ENCODE peak calls at places on chromosomes 1 and 21, in six cellular contexts. One of them, this sample, is unnamed.

GRCh38 chr21:46489800-46490199 is 31.1 kb downstream of the DIP2A start:
- DNase-seq in endothelial cell of umbilical vein: no peak
- DNase-seq in K562: no peak
- DNase-seq in HepG2: no peak
- DNase-seq in GM12878: no peak
- DNase-seq in A549: no peak
- DNase-seq in this sample: no peak

GRCh38 chr1:214552174-214552608 is 789 bp upstream of the PTPN14 start:
- DNase-seq in A549: peak
- DNase-seq in endothelial cell of umbilical vein: peak
- DNase-seq in HepG2: peak
- DNase-seq in K562: no peak
- DNase-seq in GM12878: no peak
- DNase-seq in this sample: no peak

GRCh38 chr1:207565546-207566468 is 69.8 kb downstream of the CR1 start:
- DNase-seq in HepG2: no peak
- DNase-seq in A549: peak
- DNase-seq in K562: no peak
- DNase-seq in endothelial cell of umbilical vein: no peak
- DNase-seq in GM12878: no peak
- DNase-seq in this sample: peak

GRCh38 chr1:208445710-208446702 is 201.8 kb upstream of the PLXNA2 start:
- DNase-seq in GM12878: no peak
- DNase-seq in HepG2: no peak
- DNase-seq in A549: peak
- DNase-seq in K562: peak
- DNase-seq in endothelial cell of umbilical vein: peak
- DNase-seq in this sample: no peak

GRCh38 chr1:155134858-155135415 is 715 bp upstream of the SLC50A1 start:
- DNase-seq in HepG2: peak
- DNase-seq in GM12878: no peak
- DNase-seq in endothelial cell of umbilical vein: peak
- DNase-seq in K562: peak
- DNase-seq in A549: peak
- DNase-seq in this sample: peak

GRCh38 chr1:3595949-3596348 is 15.4 kb downstream of the MEGF6 start:
- DNase-seq in A549: no peak
- DNase-seq in endothelial cell of umbilical vein: no peak
- DNase-seq in K562: no peak
- DNase-seq in GM12878: no peak
- DNase-seq in HepG2: no peak
- DNase-seq in this sample: no peak

GRCh38 chr1:51327386-51327785 is 3.0 kb downstream of the TTC39A start:
- DNase-seq in K562: no peak
- DNase-seq in endothelial cell of umbilical vein: no peak
- DNase-seq in GM12878: no peak
- DNase-seq in A549: no peak
- DNase-seq in HepG2: no peak
- DNase-seq in this sample: no peak

GRCh38 chr21:44370771-44371410 is 17.5 kb downstream of the TRPM2 start:
- DNase-seq in HepG2: no peak
- DNase-seq in K562: no peak
- DNase-seq in A549: no peak
- DNase-seq in GM12878: no peak
- DNase-seq in endothelial cell of umbilical vein: no peak
- DNase-seq in this sample: no peak

GRCh38 chr1:98059616-98060015 is 138.8 kb upstream of the DPYD start:
- DNase-seq in K562: no peak
- DNase-seq in endothelial cell of umbilical vein: no peak
- DNase-seq in A549: no peak
- DNase-seq in HepG2: no peak
- DNase-seq in GM12878: no peak
- DNase-seq in this sample: no peak

GRCh38 chr1:214927791-214928190 is 154.7 kb upstream of the KCNK2 start:
- DNase-seq in GM12878: no peak
- DNase-seq in K562: no peak
- DNase-seq in HepG2: no peak
- DNase-seq in endothelial cell of umbilical vein: no peak
- DNase-seq in A549: no peak
- DNase-seq in this sample: no peak

GRCh38 chr1:223860051-223860559 is 14.4 kb upstream of the TP53BP2 start:
- DNase-seq in HepG2: no peak
- DNase-seq in A549: no peak
- DNase-seq in endothelial cell of umbilical vein: no peak
- DNase-seq in K562: no peak
- DNase-seq in GM12878: no peak
- DNase-seq in this sample: no peak

GRCh38 chr1:181911715-181912114 is 149.8 kb downstream of the ZNF648 start:
- DNase-seq in A549: no peak
- DNase-seq in HepG2: no peak
- DNase-seq in endothelial cell of umbilical vein: no peak
- DNase-seq in K562: no peak
- DNase-seq in GM12878: no peak
- DNase-seq in this sample: no peak

GRCh38 chr1:64522740-64523139 is 52.8 kb downstream of the CACHD1 start:
- DNase-seq in endothelial cell of umbilical vein: no peak
- DNase-seq in K562: no peak
- DNase-seq in HepG2: no peak
- DNase-seq in GM12878: no peak
- DNase-seq in A549: no peak
- DNase-seq in this sample: no peak

GRCh38 chr1:19504796-19505693 is 19.7 kb upstream of the CAPZB start:
- DNase-seq in A549: peak
- DNase-seq in HepG2: no peak
- DNase-seq in K562: no peak
- DNase-seq in endothelial cell of umbilical vein: peak
- DNase-seq in GM12878: no peak
- DNase-seq in this sample: no peak

GRCh38 chr1:48878191-48878940 is 101.7 kb upstream of the BEND5 start:
- DNase-seq in K562: no peak
- DNase-seq in GM12878: no peak
- DNase-seq in endothelial cell of umbilical vein: peak
- DNase-seq in A549: peak
- DNase-seq in HepG2: no peak
- DNase-seq in this sample: peak

GRCh38 chr1:8370046-8370881 is 52.4 kb downstream of the SLC45A1 start:
- DNase-seq in GM12878: no peak
- DNase-seq in K562: no peak
- DNase-seq in endothelial cell of umbilical vein: no peak
- DNase-seq in A549: no peak
- DNase-seq in HepG2: no peak
- DNase-seq in this sample: no peak

GRCh38 chr1:76035053-76035452 is 39.5 kb upstream of the ST6GALNAC3 start:
- DNase-seq in GM12878: no peak
- DNase-seq in A549: peak
- DNase-seq in HepG2: peak
- DNase-seq in K562: no peak
- DNase-seq in endothelial cell of umbilical vein: peak
- DNase-seq in this sample: no peak

GRCh38 chr1:33626801-33627200 is 154.4 kb downstream of the ZSCAN20 start:
- DNase-seq in HepG2: no peak
- DNase-seq in A549: no peak
- DNase-seq in endothelial cell of umbilical vein: no peak
- DNase-seq in K562: no peak
- DNase-seq in GM12878: no peak
- DNase-seq in this sample: no peak

GRCh38 chr1:52877554-52877953 is 35.0 kb downstream of the ZYG11A start:
- DNase-seq in K562: no peak
- DNase-seq in endothelial cell of umbilical vein: no peak
- DNase-seq in HepG2: no peak
- DNase-seq in A549: no peak
- DNase-seq in GM12878: no peak
- DNase-seq in this sample: no peak

GRCh38 chr1:184416921-184417320 is 30.1 kb downstream of the C1orf21 start:
- DNase-seq in A549: no peak
- DNase-seq in K562: no peak
- DNase-seq in endothelial cell of umbilical vein: no peak
- DNase-seq in GM12878: no peak
- DNase-seq in HepG2: no peak
- DNase-seq in this sample: no peak

GRCh38 chr1:182677393-182678098 is 6.8 kb downstream of the RGS8 start:
- DNase-seq in K562: no peak
- DNase-seq in endothelial cell of umbilical vein: no peak
- DNase-seq in GM12878: peak
- DNase-seq in A549: no peak
- DNase-seq in HepG2: no peak
- DNase-seq in this sample: peak

GRCh38 chr21:46253610-46254124 is 25.1 kb upstream of the LSS start:
- DNase-seq in HepG2: no peak
- DNase-seq in A549: no peak
- DNase-seq in GM12878: peak
- DNase-seq in endothelial cell of umbilical vein: peak
- DNase-seq in K562: peak
- DNase-seq in this sample: peak

GRCh38 chr1:1371741-1372711 is 3.0 kb downstream of the AURKAIP1 start:
- DNase-seq in K562: peak
- DNase-seq in GM12878: no peak
- DNase-seq in HepG2: peak
- DNase-seq in A549: peak
- DNase-seq in endothelial cell of umbilical vein: peak
- DNase-seq in this sample: peak

GRCh38 chr1:66725885-66726665 is 26.2 kb upstream of the DYNLT5 start:
- DNase-seq in GM12878: peak
- DNase-seq in endothelial cell of umbilical vein: peak
- DNase-seq in K562: peak
- DNase-seq in A549: peak
- DNase-seq in HepG2: peak
- DNase-seq in this sample: peak

GRCh38 chr1:200905411-200906052 is 10.8 kb downstream of the INAVA start:
- DNase-seq in K562: no peak
- DNase-seq in GM12878: no peak
- DNase-seq in A549: peak
- DNase-seq in endothelial cell of umbilical vein: no peak
- DNase-seq in HepG2: peak
- DNase-seq in this sample: peak

GRCh38 chr1:63981408-63981773 is 207.6 kb downstream of the ROR1 start:
- DNase-seq in GM12878: no peak
- DNase-seq in A549: no peak
- DNase-seq in HepG2: no peak
- DNase-seq in K562: no peak
- DNase-seq in endothelial cell of umbilical vein: no peak
- DNase-seq in this sample: no peak

GRCh38 chr1:228037401-228038386 is 30.9 kb downstream of the WNT3A start:
- DNase-seq in GM12878: no peak
- DNase-seq in HepG2: no peak
- DNase-seq in endothelial cell of umbilical vein: peak
- DNase-seq in A549: no peak
- DNase-seq in K562: no peak
- DNase-seq in this sample: no peak

GRCh38 chr1:40723196-40723955 is 31.9 kb downstream of the NFYC start:
- DNase-seq in GM12878: no peak
- DNase-seq in K562: no peak
- DNase-seq in A549: no peak
- DNase-seq in endothelial cell of umbilical vein: no peak
- DNase-seq in HepG2: no peak
- DNase-seq in this sample: no peak

GRCh38 chr1:162696286-162696862 is 64.1 kb downstream of the DDR2 start:
- DNase-seq in A549: peak
- DNase-seq in endothelial cell of umbilical vein: peak
- DNase-seq in HepG2: peak
- DNase-seq in K562: peak
- DNase-seq in GM12878: no peak
- DNase-seq in this sample: no peak
- TF ChIP-seq MYC in A549: no peak
- TF ChIP-seq MYC in endothelial cell of umbilical vein: no peak
- TF ChIP-seq MYC in HepG2: no peak
- TF ChIP-seq MYC in K562: no peak
- TF ChIP-seq MYC in GM12878: no peak
- TF ChIP-seq MYC in this sample: no peak

GRCh38 chr1:150662811-150663210 is 33.4 kb upstream of the ENSA start:
- DNase-seq in GM12878: no peak
- DNase-seq in A549: no peak
- DNase-seq in endothelial cell of umbilical vein: no peak
- DNase-seq in HepG2: no peak
- DNase-seq in K562: no peak
- DNase-seq in this sample: no peak
- TF ChIP-seq POLR2A in GM12878: no peak
- TF ChIP-seq POLR2A in A549: no peak
- TF ChIP-seq POLR2A in endothelial cell of umbilical vein: no peak
- TF ChIP-seq POLR2A in HepG2: no peak
- TF ChIP-seq POLR2A in K562: no peak
- TF ChIP-seq POLR2A in this sample: no peak

DNA sequence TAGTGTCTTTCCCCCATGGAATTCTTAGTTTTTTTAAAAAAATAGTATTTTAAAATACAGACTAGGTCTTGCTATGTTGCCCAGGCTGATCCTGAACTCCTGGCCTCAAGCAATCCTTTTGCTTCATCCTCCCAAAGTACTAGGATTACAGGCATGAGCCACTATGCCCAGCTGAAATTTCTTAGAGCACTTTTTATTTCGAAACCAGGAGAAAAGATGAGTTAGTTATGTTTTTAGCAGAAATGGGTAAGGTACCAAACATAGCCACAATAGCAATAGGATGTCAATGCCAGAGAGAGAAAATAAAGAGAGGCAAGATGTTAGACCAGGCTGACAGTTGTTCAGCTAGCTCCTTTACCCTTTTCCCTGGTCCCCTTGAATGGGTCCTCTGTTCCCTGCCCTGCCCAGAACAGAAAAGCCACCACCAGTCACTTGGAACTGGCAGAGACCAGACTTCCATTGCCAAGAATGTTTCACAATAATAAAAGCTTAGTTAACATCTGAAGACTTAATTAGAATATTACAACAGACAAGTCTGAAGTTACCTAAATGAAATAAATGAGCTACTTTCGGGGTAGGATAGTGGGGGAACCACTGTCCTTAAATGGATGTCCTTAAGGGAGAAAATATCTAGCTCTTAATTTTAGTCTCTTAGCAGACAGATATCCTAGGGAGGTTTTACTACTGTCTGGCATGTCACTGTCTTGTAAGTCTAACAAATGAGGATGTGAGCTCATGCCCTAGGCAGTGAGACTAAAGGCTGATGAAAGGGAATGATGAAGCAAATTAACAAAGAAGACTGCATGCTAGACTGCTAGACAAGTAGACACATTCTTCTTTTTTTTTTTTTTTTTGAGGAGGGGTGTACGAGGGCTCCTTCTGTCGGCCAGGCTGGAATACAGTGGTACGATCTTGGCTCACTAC is 54.2 kb downstream of the ABL2 start:
- DNase-seq in endothelial cell of umbilical vein: no peak
- DNase-seq in GM12878: no peak
- DNase-seq in A549: peak
- DNase-seq in HepG2: no peak
- DNase-seq in K562: no peak
- DNase-seq in this sample: peak
- TF ChIP-seq MYC in endothelial cell of umbilical vein: no peak
- TF ChIP-seq MYC in GM12878: no peak
- TF ChIP-seq MYC in A549: no peak
- TF ChIP-seq MYC in HepG2: no peak
- TF ChIP-seq MYC in K562: no peak
- TF ChIP-seq MYC in this sample: no peak

GRCh38 chr1:39409055-39409816 is 82.2 kb upstream of the BMP8A start:
- DNase-seq in K562: no peak
- DNase-seq in HepG2: peak
- DNase-seq in endothelial cell of umbilical vein: peak
- DNase-seq in A549: peak
- DNase-seq in GM12878: no peak
- DNase-seq in this sample: peak
- TF ChIP-seq POLR2A in K562: peak
- TF ChIP-seq POLR2A in HepG2: peak
- TF ChIP-seq POLR2A in endothelial cell of umbilical vein: no peak
- TF ChIP-seq POLR2A in A549: no peak
- TF ChIP-seq POLR2A in GM12878: peak
- TF ChIP-seq POLR2A in this sample: peak